ENCODE peak calls at places on chromosomes 4 and X, in six cellular contexts. J is heart right ventricle; K is IMR-90; W is endodermal cell; V is adrenal gland; X is CD8-positive, alpha-beta T cell. N is an unnamed sample. For H3K9me3, the result is how much of the 10 kb centered on the place peaks cover.

GRCh38 chr4:681736-682451 is 7.1 kb downstream of the SLC49A3 start:
- DNase-seq in J (no peak), K (no peak), W (peak), V (peak), X (no peak), N (no peak)

GRCh38 chr4:148814030-148814429 is 371.8 kb upstream of the NR3C2 start:
- DNase-seq in J (no peak), K (no peak), W (no peak), V (no peak), X (no peak), N (no peak)

GRCh38 chrX:45506149-45506768 is 305.6 kb upstream of the DIPK2B start:
- DNase-seq in J (no peak), K (no peak), W (no peak), V (no peak), X (no peak), N (no peak)

GRCh38 chr4:164526916-164527315 is 227.0 kb upstream of the SMIM31 start:
- DNase-seq in J (no peak), K (no peak), W (no peak), V (no peak), X (no peak), N (no peak)

GRCh38 chrX:13690836-13691235 is 1.9 kb downstream of the RAB9A start:
- DNase-seq in J (no peak), K (no peak), W (no peak), V (no peak), X (no peak), N (no peak)

GRCh38 chr4:173345648-173346047 is 11.5 kb upstream of the HMGB2 start:
- DNase-seq in J (no peak), K (no peak), W (no peak), V (no peak), X (no peak), N (no peak)

GRCh38 chr4:188892837-188893236 is 753.6 kb downstream of the TRIML1 start:
- DNase-seq in J (no peak), K (no peak), W (no peak), V (no peak), X (no peak), N (no peak)

GRCh38 chr4:134028411-134028810 is 173.2 kb downstream of the PABPC4L start:
- DNase-seq in J (no peak), K (no peak), W (no peak), V (no peak), X (no peak), N (no peak)

GRCh38 chrX:11665144-11666040 is at the start of gene ARHGAP6:
- DNase-seq in J (peak), K (peak), W (peak), V (no peak), X (no peak), N (no peak)

GRCh38 chr4:140127422-140127821 is 26.6 kb downstream of the MAML3 start:
- DNase-seq in J (no peak), K (no peak), W (no peak), V (no peak), X (no peak), N (no peak)

GRCh38 chrX:31497086-31497485 is 425.2 kb upstream of the FTHL17 start:
- DNase-seq in J (no peak), K (peak), W (no peak), V (no peak), X (no peak), N (no peak)

GRCh38 chr4:98006060-98006459 is 137.2 kb downstream of the STPG2 start:
- DNase-seq in J (no peak), K (no peak), W (no peak), V (no peak), X (no peak), N (no peak)

GRCh38 chr4:167100120-167100519 is 134.2 kb downstream of the SPOCK3 start:
- DNase-seq in J (no peak), K (no peak), W (no peak), V (no peak), X (no peak), N (no peak)

GRCh38 chr4:19358015-19358414 is 893.7 kb upstream of the SLIT2 start:
- DNase-seq in J (no peak), K (peak), W (no peak), V (no peak), X (no peak), N (no peak)

GRCh38 chr4:8689741-8690140 is 97.2 kb downstream of the CPZ start:
- DNase-seq in J (no peak), K (no peak), W (peak), V (no peak), X (no peak), N (no peak)

GRCh38 chr4:119543187-119543586 is 85.4 kb downstream of the PDE5A start:
- DNase-seq in J (no peak), K (no peak), W (no peak), V (no peak), X (no peak), N (no peak)

GRCh38 chr4:147056951-147057630 is 111.4 kb upstream of the TTC29 start:
- DNase-seq in J (no peak), K (peak), W (no peak), V (no peak), X (no peak), N (no peak)

GRCh38 chr4:97548186-97548585 is 595.1 kb downstream of the STPG2 start:
- DNase-seq in J (no peak), K (no peak), W (no peak), V (no peak), X (no peak), N (no peak)

GRCh38 chrX:137043736-137044135 is 9.9 kb upstream of the GPR101 start:
- DNase-seq in J (no peak), K (no peak), W (no peak), V (no peak), X (no peak), N (no peak)

DNA sequence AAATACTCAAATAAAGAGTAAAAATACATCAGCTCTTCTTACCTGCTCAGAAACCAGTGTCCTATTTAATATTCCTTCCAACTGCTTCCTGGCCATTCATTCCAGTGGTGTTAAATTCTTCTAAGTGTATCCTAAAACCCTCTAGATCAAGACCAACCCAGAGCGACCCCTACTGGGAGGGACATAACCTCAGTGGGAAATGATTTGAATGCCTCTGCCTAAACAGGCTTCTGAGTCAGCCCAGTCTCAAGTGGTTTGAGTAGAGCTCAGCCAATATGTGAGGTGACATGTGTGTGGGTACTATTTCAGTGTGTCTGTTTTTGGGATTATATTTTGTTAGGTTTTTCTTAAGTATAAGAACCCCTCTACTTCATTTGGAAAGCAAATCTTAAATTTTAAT is 133.6 kb upstream of the ARHGEF9 start:
- DNase-seq in J (peak), K (no peak), W (peak), V (no peak), X (no peak), N (no peak)
- H3K9me3 ChIP-seq in J (under half), K (under half), W (under half), V (under half), X (under half), N (under half)

DNA sequence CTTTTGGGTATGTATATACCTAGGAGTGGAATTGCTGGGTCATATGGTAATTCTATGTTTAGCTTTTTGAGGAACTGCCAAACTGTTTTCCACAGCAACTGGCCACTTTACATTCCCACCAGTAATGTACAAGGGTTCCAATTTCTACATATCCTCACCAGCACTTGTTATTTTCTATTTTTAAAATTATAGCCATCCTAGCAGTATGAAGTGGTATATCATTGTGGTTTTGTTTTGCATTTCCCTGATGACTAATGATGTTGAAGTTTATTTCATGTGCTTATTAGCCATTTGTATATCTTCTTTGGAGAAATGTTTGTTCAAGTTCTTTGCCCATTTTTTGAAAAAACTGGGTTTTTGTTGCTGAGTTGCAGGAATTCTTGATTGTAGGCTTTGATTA is 39.6 kb downstream of the TMEM164 start:
- DNase-seq in J (no peak), K (peak), W (no peak), V (no peak), X (no peak), N (no peak)
- TF ChIP-seq CTCF in J (no peak), K (no peak), W (no peak), V (no peak), X (no peak), N (no peak)

DNA sequence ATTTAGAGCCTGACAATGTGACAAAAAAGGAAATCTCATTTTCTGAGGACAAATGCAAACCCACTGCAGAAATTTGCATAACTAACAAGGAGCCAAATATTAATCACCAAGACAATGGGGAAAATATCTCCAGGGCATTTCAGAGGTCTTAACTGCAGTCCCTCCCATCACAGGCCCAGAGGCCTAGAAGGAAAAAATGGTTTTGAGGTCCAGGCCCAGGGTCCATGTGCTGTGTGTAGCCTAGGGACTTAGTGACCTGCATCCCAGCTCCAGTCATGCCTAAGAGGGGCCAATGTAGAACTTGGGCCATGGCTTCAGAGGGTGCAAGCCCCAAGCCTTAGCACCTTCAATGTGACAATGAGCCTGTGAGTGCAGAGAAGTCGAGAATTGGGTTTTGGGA is 44.2 kb downstream of the P2RY10 start:
- DNase-seq in J (no peak), K (no peak), W (no peak), V (no peak), X (no peak), N (no peak)
- H3K9me3 ChIP-seq in J (under half), K (under half), W (under half), V (under half), X (under half), N (under half)

DNA sequence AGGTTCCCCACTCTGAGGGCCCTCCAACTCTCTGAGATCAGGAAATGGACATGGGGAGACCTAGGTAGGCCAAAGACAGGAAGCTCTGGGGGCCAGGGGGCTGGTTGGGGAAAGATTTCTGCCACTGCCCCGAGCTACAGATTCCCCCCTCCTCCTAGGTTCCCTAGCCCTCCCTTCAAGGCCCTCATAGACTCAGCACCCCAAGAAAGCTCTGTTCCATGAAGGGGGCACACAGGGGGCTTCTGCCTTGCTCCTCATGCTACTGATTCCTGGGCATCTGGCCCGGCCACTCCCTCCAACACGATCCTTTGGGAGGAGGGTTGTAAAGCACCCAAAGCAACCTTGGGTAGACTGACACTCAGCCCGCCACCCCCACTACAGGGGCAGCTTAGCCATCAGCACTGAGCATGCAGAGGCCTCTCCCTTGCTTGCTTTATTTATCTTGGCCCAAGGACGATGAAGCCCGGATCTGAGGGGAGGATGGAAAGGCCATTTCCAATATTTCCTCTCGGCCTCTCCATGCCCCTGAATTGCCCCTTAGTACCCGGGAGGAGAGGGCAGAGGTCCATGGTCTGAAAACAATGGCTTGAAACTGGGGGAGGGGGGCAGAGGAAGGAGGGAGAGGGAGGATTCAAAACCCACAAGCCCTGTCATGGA is 146.7 kb downstream of the PJA1 start:
- DNase-seq in J (no peak), K (no peak), W (peak), V (no peak), X (no peak), N (no peak)
- TF ChIP-seq CTCF in J (no peak), K (no peak), W (no peak), V (no peak), X (no peak), N (no peak)

GRCh38 chr4:111282035-111282434 is 659.2 kb upstream of the PITX2 start:
- DNase-seq in J (no peak), K (no peak), W (no peak), V (no peak), X (no peak), N (no peak)

GRCh38 chr4:111283066-111283677 is 660.3 kb upstream of the PITX2 start:
- DNase-seq in J (peak), K (peak), W (peak), V (peak), X (peak), N (no peak)

DNA sequence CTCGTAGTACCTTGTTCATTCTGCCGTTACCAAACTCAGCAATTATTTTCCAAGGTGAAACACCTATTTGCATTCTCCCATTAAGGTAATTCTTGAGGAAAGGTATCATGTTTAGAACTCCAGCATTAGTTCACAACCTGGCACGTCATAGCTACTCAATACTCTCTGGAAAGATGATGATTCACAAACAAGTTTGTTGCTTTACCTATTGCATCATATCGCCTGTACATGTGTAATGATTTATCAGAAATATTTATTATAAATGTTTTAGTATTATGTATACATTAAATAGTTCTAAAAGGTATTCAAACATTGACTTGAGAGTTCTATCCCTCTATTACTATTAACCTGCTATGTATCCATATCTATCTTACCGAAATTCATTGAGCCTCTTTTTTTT is 658.3 kb upstream of the PITX2 start:
- DNase-seq in J (no peak), K (no peak), W (no peak), V (no peak), X (no peak), N (no peak)
- H3K9me3 ChIP-seq in J (under half), K (under half), W (under half), V (under half), X (under half), N (under half)

GRCh38 chr4:27003602-27004238 is 143.1 kb downstream of the STIM2 start:
- DNase-seq in J (no peak), K (peak), W (no peak), V (no peak), X (no peak), N (no peak)
- TF ChIP-seq CTCF in J (no peak), K (no peak), W (peak), V (no peak), X (no peak), N (no peak)

GRCh38 chrX:146854281-146854680 is 39.7 kb upstream of the CXorf51A start:
- DNase-seq in J (no peak), K (no peak), W (no peak), V (no peak), X (no peak), N (no peak)
- H3K9me3 ChIP-seq in J (under half), K (under half), W (under half), V (under half), X (under half), N (under half)

GRCh38 chr4:151418385-151418784 is 9.4 kb downstream of the FHIP1A start:
- DNase-seq in J (no peak), K (peak), W (no peak), V (no peak), X (no peak), N (no peak)
- TF ChIP-seq CTCF in J (no peak), K (no peak), W (no peak), V (no peak), X (no peak), N (no peak)

GRCh38 chr4:71857713-71858451 is 74.0 kb upstream of the GC start:
- DNase-seq in J (no peak), K (no peak), W (peak), V (no peak), X (no peak), N (no peak)
- H3K9me3 ChIP-seq in J (under half), K (under half), W (under half), V (under half), X (under half), N (under half)